ENCODE peak calls at places on chromosome 22, in five cellular contexts. W, A, K, O and E are unnamed samples.

GRCh38 chr22:31122196-31122531 is 602 bp upstream of the INPP5J start:
- DNase-seq in W (no peak), A (no peak), K (no peak), O (no peak), E (no peak)

GRCh38 chr22:31086703-31087330 is 5.7 kb downstream of the SMTN start:
- DNase-seq in W (peak), A (no peak), K (no peak), O (no peak), E (no peak)

GRCh38 chr22:47837703-47838102 is 1075.3 kb downstream of the TBC1D22A start:
- DNase-seq in W (peak), A (peak), K (peak), O (no peak), E (peak)

GRCh38 chr22:26409705-26410376 is 19.2 kb upstream of the ASPHD2 start:
- DNase-seq in W (no peak), A (no peak), K (no peak), O (no peak), E (no peak)

GRCh38 chr22:44336962-44337657 is 24.4 kb upstream of the SHISAL1 start:
- DNase-seq in W (no peak), A (no peak), K (no peak), O (no peak), E (no peak)

GRCh38 chr22:44586337-44586990 is 88.4 kb upstream of the RTL6 start:
- DNase-seq in W (no peak), A (no peak), K (no peak), O (no peak), E (no peak)

GRCh38 chr22:37240941-37241320 is 3.1 kb downstream of the RAC2 start:
- DNase-seq in W (no peak), A (no peak), K (no peak), O (no peak), E (no peak)

GRCh38 chr22:44188986-44189630 is 8.4 kb downstream of the PARVG start:
- DNase-seq in W (no peak), A (no peak), K (no peak), O (no peak), E (no peak)

GRCh38 chr22:36395922-36396321 is 8.2 kb upstream of the MYH9 start:
- DNase-seq in W (no peak), A (no peak), K (no peak), O (no peak), E (peak)

GRCh38 chr22:44983878-44984482 is 25.8 kb downstream of the PHF21B start:
- DNase-seq in W (no peak), A (no peak), K (no peak), O (no peak), E (no peak)

GRCh38 chr22:45537734-45538181 is 35.1 kb downstream of the FBLN1 start:
- DNase-seq in W (no peak), A (no peak), K (no peak), O (no peak), E (no peak)

GRCh38 chr22:19068784-19069271 is 53.4 kb downstream of the DGCR2 start:
- DNase-seq in W (no peak), A (no peak), K (no peak), O (no peak), E (no peak)

GRCh38 chr22:46482311-46482710 is 55.1 kb downstream of the CELSR1 start:
- DNase-seq in W (no peak), A (no peak), K (no peak), O (no peak), E (no peak)

GRCh38 chr22:26259510-26259909 is 90.2 kb downstream of the SEZ6L start:
- DNase-seq in W (peak), A (peak), K (peak), O (no peak), E (peak)

GRCh38 chr22:27255580-27255979 is 546.0 kb downstream of the MN1 start:
- DNase-seq in W (no peak), A (no peak), K (no peak), O (no peak), E (no peak)

GRCh38 chr22:36329217-36330078 is 58.3 kb downstream of the MYH9 start:
- DNase-seq in W (peak), A (peak), K (peak), O (no peak), E (peak)

GRCh38 chr22:20399866-20400605 is 6.1 kb downstream of the ZNF74 start:
- DNase-seq in W (peak), A (no peak), K (no peak), O (no peak), E (no peak)

GRCh38 chr22:35766654-35767580 is 49.2 kb downstream of the APOL5 start:
- DNase-seq in W (no peak), A (no peak), K (no peak), O (no peak), E (no peak)

GRCh38 chr22:42685941-42686666 is 34.6 kb downstream of the A4GALT start:
- DNase-seq in W (no peak), A (no peak), K (no peak), O (no peak), E (no peak)

GRCh38 chr22:42686756-42687491 is 33.7 kb downstream of the A4GALT start:
- DNase-seq in W (no peak), A (no peak), K (no peak), O (no peak), E (no peak)

GRCh38 chr22:42688914-42689275 is 31.8 kb downstream of the A4GALT start:
- DNase-seq in W (no peak), A (no peak), K (no peak), O (no peak), E (no peak)

GRCh38 chr22:42691440-42691839 is 29.2 kb downstream of the A4GALT start:
- DNase-seq in W (no peak), A (no peak), K (no peak), O (no peak), E (no peak)

GRCh38 chr22:42688241-42688913 is 32.3 kb downstream of the A4GALT start:
- DNase-seq in W (peak), A (no peak), K (no peak), O (no peak), E (peak)
- TF ChIP-seq CEBPB in W (peak), A (no peak), K (peak), O (no peak), E (peak)

DNA sequence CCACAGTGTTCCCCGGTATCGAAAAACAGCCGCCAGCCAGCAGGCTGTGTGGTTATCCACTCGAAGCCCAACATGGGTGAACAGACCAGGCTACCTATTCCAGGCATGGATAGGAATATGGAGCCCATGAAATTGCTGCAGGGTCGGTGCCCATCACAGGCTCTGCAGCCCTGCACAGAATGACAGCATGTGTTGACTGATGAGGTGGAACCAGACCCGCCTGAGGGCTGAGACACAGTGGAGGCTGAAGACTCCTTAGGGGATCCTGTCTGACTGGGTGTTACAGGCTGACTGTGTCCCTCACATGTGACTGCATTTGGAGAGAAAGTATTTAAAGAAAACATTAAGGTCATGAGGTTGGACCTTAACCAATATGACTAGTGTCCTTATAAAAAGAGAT is 6.2 kb upstream of the YPEL1 start:
- DNase-seq in W (no peak), A (no peak), K (no peak), O (no peak), E (no peak)
- TF ChIP-seq JUND in W (no peak), A (no peak), K (no peak), O (no peak), E (no peak)

DNA sequence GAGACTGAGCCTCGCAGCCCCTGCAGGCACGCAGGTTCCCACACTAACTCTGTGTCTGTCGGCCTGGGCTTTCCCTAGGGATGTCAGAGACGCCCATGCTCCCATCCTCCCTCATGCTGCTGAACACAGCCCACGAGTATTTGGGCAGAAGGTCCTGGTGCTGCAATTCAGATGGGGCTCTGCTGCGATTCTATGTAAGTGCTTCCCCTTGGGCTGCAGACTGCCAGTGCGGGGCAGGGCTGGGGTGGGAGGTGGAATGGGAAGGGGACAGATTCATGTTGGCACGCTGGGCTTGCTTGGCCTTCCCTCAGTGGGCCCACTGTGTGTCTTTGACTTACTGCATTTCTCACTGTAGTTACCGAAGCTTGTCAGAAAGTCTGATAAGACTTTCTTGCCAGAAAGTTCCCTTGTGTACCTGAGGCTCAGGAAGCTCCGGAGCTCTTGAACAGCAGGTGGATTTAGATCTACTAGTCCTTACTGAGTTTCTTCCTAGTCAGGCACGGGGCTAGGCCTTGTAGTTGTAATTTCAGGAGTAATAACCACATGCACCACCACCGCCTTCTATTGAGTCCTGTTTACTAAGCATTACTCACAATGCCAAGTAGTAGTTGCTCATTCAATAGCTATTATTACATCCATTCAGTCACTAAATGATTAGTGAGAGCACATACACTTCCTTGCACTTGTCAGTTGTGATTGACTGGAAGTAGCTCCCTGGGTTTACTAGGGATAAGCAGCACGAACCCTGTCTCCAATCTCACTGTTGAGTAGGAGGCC is 65.2 kb downstream of the CABIN1 start:
- DNase-seq in W (no peak), A (no peak), K (no peak), O (no peak), E (no peak)
- TF ChIP-seq CEBPB in W (no peak), A (no peak), K (no peak), O (no peak), E (no peak)

DNA sequence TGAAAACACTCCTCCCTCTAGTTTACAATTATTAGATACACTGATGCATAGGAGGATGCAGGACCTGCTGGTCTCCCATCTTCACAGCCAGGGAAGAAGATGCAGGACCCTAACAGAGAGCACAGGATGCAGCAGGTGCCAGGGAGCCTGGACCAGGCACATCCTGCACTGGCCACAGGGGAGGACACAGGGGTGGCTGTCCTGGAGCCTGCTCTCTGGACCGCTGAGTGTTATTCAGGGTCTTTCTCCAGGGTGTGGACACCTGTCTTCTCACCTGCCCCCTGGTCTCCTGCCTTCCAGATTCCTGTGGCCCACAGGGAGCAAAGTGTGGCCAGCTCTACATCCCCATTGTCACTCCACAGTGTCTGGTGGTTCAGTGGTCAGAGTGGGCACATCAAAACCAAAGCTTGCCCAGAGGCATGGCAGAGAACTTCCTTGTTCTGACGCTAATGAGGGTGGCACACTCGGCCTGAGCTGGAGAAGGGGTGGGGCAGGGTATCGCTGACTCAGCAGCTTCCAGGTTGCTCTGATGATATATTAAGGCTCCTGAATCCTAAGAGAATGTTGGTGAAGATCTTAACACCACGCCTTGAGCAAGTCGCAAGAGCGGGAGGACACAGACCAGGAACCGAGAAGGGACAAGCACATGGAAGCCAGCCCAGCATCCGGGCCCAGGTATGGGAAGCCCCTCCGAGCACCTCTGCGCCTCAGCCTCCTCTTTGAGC is at the start of gene APOBEC3A:
- DNase-seq in W (no peak), A (no peak), K (no peak), O (no peak), E (no peak)
- TF ChIP-seq JUND in W (no peak), A (no peak), K (no peak), O (no peak), E (no peak)

GRCh38 chr22:43060213-43060612 is 29.0 kb downstream of the TTLL1 start:
- DNase-seq in W (peak), A (no peak), K (peak), O (no peak), E (peak)
- TF ChIP-seq CEBPB in W (no peak), A (no peak), K (no peak), O (no peak), E (no peak)

DNA sequence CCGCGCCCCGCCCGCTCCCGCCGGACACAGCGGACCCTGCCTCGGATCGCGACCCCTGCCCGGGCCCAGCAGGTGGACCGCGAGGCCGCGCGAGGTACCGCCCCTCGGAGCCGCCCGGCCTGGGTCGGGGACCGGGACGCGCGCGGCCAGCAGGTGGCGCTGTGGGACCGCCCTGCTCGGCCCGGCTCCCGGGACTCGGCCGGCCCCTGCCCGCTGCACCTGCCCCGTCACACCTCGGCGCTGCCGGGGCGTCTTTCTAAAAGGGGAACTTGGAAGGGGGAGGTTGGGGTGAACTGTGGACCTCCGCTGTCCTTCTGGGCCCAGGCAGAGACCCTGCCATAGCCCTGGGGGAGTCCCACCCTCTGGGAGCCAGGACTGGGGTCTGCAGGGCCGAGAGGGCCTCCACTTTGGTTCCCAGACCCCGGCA is 11.1 kb downstream of the CRELD2 start:
- DNase-seq in W (peak), A (no peak), K (no peak), O (no peak), E (no peak)
- TF ChIP-seq JUND in W (no peak), A (no peak), K (no peak), O (no peak), E (no peak)

DNA sequence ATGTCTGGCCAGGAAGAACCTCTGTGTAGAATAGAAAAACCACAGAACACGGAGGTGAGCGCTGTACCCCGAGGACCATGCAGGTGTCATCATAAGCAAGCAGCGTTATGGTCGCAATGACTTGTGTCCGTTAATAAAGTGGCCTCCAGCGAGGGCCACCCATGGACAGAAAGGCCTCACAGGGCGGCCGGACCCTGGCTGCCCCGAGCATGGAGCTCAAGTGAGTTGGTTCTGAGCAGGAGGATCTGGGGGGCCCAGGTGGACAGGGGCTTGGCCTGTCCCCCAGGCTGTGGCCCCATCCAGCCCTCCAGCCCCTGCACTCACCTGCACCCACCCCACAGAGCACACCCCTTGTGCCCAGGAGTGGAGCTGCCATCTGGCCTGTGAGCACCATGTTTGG is 133.8 kb downstream of the BRD1 start:
- DNase-seq in W (no peak), A (no peak), K (no peak), O (no peak), E (no peak)
- TF ChIP-seq CEBPB in W (no peak), A (no peak), K (no peak), O (no peak), E (no peak)

GRCh38 chr22:38524434-38524833 is 18.3 kb upstream of the DDX17 start:
- DNase-seq in W (no peak), A (no peak), K (no peak), O (no peak), E (no peak)
- TF ChIP-seq JUND in W (no peak), A (no peak), K (no peak), O (no peak), E (no peak)

GRCh38 chr22:40819741-40820140 is 595 bp upstream of the SLC25A17 start:
- DNase-seq in W (no peak), A (no peak), K (no peak), O (no peak), E (no peak)
- TF ChIP-seq CEBPB in W (peak), A (no peak), K (no peak), O (no peak), E (no peak)

GRCh38 chr22:38467438-38467903 is 425 bp upstream of the KDELR3 start:
- DNase-seq in W (peak), A (no peak), K (no peak), O (no peak), E (no peak)

GRCh38 chr22:38469306-38469781 is 1.4 kb downstream of the KDELR3 start:
- DNase-seq in W (no peak), A (no peak), K (no peak), O (no peak), E (no peak)

GRCh38 chr22:38468761-38469305 is 937 bp downstream of the KDELR3 start:
- DNase-seq in W (no peak), A (no peak), K (no peak), O (no peak), E (no peak)

GRCh38 chr22:38465673-38466490 is 2.0 kb upstream of the KDELR3 start:
- DNase-seq in W (no peak), A (no peak), K (no peak), O (no peak), E (no peak)

GRCh38 chr22:38467904-38468760 is at the start of gene KDELR3:
- DNase-seq in W (peak), A (peak), K (no peak), O (no peak), E (no peak)
- TF ChIP-seq JUND in W (peak), A (no peak), K (no peak), O (no peak), E (no peak)